ENCODE peak calls at places on chromosomes 12 and 14, in ten cellular contexts. J is H54, V is A549, E is lower leg skin, X is vagina, A is Peyer's patch, C is heart left ventricle, S is HCT116, N is right lobe of liver, D is adrenal gland. Y is an unnamed sample.

GRCh38 chr12:124426594-124427550 is 132.0 kb downstream of the RFLNA start:
- DNase-seq in J (no peak), V (no peak), E (no peak), X (no peak), A (no peak), C (no peak), S (no peak), N (no peak), D (peak; percentile 90), Y (no peak)

GRCh38 chr12:118063567-118064391 is 2.8 kb upstream of the WSB2 start:
- DNase-seq in J (no peak), V (no peak), E (no peak), X (no peak), A (no peak), C (no peak), S (no peak), N (no peak), D (no peak), Y (peak; percentile 66)

GRCh38 chr14:20996521-20996920 is 2.6 kb upstream of the SLC39A2 start:
- DNase-seq in J (no peak), V (no peak), E (no peak), X (no peak), A (no peak), C (no peak), S (no peak), N (no peak), D (no peak), Y (no peak)

GRCh38 chr12:26496170-26496569 is 300.8 kb downstream of the SSPN start:
- DNase-seq in J (no peak), V (no peak), E (no peak), X (no peak), A (no peak), C (no peak), S (no peak), N (no peak), D (no peak), Y (no peak)

GRCh38 chr14:72434856-72435255 is 459.0 kb downstream of the DPF3 start:
- DNase-seq in J (no peak), V (no peak), E (no peak), X (no peak), A (no peak), C (no peak), S (no peak), N (no peak), D (no peak), Y (no peak)

GRCh38 chr14:61385002-61385685 is 63.8 kb downstream of the PRKCH start:
- DNase-seq in J (no peak), V (no peak), E (no peak), X (no peak), A (no peak), C (no peak), S (no peak), N (no peak), D (no peak), Y (peak; percentile 5)

GRCh38 chr14:47715330-47715729 is 39.9 kb upstream of the MDGA2 start:
- DNase-seq in J (no peak), V (no peak), E (no peak), X (no peak), A (no peak), C (no peak), S (peak; percentile 12), N (no peak), D (no peak), Y (no peak)

GRCh38 chr12:666766-667308 is 3.6 kb upstream of the NINJ2 start:
- DNase-seq in J (no peak), V (no peak), E (peak; percentile 70), X (no peak), A (no peak), C (no peak), S (no peak), N (no peak), D (no peak), Y (peak; percentile 52)

GRCh38 chr12:2984249-2984648 is 25.1 kb downstream of the TEAD4 start:
- DNase-seq in J (no peak), V (no peak), E (no peak), X (no peak), A (no peak), C (no peak), S (no peak), N (no peak), D (no peak), Y (no peak)

GRCh38 chr14:81311816-81312215 is 88.3 kb downstream of the STON2 start:
- DNase-seq in J (no peak), V (no peak), E (no peak), X (no peak), A (no peak), C (no peak), S (no peak), N (no peak), D (no peak), Y (no peak)

GRCh38 chr12:60123443-60124000 is 527.7 kb downstream of the SLC16A7 start:
- DNase-seq in J (no peak), V (no peak), E (no peak), X (no peak), A (no peak), C (no peak), S (no peak), N (no peak), D (no peak), Y (no peak)

GRCh38 chr12:100688451-100688864 is 106.1 kb upstream of the ANO4 start:
- DNase-seq in J (no peak), V (no peak), E (no peak), X (no peak), A (no peak), C (no peak), S (no peak), N (no peak), D (no peak), Y (no peak)

GRCh38 chr14:28436821-28437220 is 329.8 kb upstream of the FOXG1 start:
- DNase-seq in J (no peak), V (no peak), E (no peak), X (no peak), A (no peak), C (no peak), S (no peak), N (no peak), D (no peak), Y (no peak)

DNA sequence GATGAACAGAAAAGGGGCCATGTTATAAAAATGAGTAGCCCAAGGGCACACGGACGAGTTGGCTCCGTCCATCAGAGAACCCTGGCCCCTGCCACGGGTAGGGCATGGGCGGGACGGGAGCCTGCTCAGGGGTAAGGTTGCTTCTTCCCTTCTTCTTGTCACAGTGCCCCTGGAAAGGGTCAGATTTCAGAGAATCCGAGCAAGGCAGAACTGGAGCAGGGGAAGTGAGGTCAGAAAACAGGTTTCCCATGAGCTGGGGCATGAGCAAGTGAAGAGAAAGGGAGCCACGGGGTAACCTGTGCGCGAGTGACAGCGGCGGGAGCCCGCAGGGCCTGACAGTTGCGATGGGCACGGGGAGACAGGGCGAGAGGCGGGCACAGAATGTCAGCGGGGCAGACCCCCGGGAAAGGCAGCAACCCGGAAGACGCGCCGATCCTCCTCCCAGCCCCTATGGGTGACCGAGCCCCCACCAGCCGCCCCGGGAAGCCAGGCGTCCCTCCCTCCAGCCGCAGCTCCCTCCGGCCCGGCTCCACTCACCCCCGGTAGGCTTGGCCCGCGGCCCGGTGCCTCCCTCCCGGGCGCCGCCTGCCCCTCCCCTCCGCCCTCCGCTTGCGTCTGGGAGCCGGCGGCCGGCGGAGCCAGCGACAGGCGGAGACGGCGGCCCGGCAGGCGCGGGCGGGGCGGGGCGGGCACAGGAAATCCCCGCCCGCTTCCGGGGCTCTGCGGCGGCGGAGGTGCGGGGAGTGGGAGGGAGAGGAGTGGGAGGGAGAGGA is at the start of gene ZNF641:
- DNase-seq in J (peak; percentile 61), V (peak; percentile 25), E (peak; percentile 94), X (no peak), A (peak; percentile 90), C (peak; percentile 91), S (no peak), N (peak; percentile 92), D (peak; percentile 87), Y (peak; percentile 84)
- TF ChIP-seq POLR2A in J (no peak), V (peak; percentile 54), E (no peak), X (peak; percentile 31), A (peak; percentile 38), C (peak; percentile 79), S (peak; percentile 49), N (peak; percentile 74), D (no peak), Y (peak; percentile 42)

DNA sequence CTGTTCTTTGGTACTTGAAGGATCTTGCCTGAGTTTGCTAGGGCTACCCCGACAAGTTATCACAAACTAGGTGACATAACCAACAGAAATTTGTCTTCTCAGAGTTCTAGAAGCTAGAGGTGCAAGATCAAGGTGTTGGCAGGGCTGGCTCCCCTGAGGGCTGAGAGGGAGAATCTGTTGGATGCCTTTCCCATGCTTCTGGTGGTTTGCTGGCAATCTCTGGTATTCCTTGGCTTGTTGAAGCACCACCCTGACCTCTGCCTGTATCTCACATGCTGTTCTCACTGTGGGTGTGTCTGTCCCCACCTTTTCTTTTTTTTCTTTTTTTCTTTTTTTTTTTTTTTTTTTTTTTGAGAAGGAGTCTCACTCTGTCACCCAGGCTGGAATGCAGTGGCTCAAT is 81.2 kb downstream of the VCPKMT start:
- DNase-seq in J (no peak), V (no peak), E (no peak), X (no peak), A (no peak), C (no peak), S (no peak), N (no peak), D (no peak), Y (no peak)
- TF ChIP-seq POLR2A in J (no peak), V (no peak), E (no peak), X (no peak), A (no peak), C (no peak), S (no peak), N (no peak), D (no peak), Y (no peak)

GRCh38 chr14:22598099-22598895 is at the start of gene ABHD4:
- DNase-seq in J (peak; percentile 55), V (peak; percentile 78), E (peak; percentile 97), X (no peak), A (peak; percentile 90), C (peak; percentile 84), S (no peak), N (peak; percentile 92), D (peak; percentile 80), Y (peak; percentile 91)
- TF ChIP-seq POLR2A in J (peak; percentile 34), V (peak; percentile 43), E (no peak), X (peak; percentile 70), A (peak; percentile 67), C (peak; percentile 78), S (peak; percentile 32), N (peak; percentile 68), D (peak; percentile 37), Y (peak; percentile 85)

DNA sequence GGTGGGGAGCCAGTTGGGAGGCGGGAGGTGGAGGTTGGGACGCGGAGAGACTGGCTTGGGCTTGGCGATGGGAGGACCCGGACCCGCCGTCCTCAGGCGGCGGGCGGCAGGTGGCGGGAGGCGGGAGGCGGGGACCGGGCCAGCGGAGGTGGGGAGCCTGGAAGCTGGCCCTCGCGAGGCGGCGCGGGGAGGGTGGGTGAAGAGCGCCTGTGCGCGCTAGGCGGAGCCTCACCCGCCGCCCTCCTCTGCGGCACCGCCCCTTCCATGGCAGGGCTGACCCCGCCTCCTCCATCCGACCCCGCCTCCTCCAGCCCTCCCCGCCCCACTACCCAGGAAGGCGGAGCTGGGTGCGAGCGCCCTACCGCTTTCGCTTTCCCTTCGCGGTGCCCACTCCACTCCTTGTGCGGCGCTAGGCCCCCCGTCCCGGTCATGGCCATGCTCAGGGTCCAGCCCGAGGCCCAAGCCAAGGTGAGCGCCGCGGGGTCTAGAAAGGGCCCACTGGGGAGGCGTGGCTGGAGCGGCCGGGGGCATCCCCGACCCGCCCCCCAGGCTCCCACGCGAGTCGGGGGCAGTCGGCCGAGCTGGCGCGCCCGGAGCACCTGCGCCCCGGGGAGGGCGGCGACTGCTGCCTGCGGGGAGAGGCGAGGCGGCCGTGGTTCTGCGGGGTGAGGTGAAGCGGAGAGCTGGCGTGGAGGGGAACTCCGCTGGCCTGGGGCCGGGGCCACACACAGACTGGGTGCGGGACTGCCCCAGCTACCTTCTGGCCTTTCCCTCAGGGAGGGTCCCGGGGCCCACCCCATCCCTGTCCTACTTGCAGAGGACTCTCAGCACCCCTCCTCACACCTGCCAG is at the start of gene PSME1:
- DNase-seq in J (peak; percentile 59), V (peak; percentile 81), E (peak; percentile 98), X (no peak), A (peak; percentile 98), C (peak; percentile 95), S (peak; percentile 71), N (peak; percentile 98), D (peak; percentile 94), Y (peak; percentile 98)
- TF ChIP-seq POLR2A in J (peak; percentile 22), V (peak; percentile 41), E (no peak), X (peak; percentile 68), A (peak; percentile 58), C (peak; percentile 79), S (peak; percentile 70), N (peak; percentile 34), D (no peak), Y (peak; percentile 68)

Y was measured in erythroblast.